ENCODE peak calls at places on chromosomes 12 and 14, in four cellular contexts. Z is iPS DF 6.9, X is A549, H is left ventricle myocardium inferior. P is an unnamed sample.

GRCh38 chr14:51182166-51182565 is 57.9 kb upstream of the TMX1 start:
- DNase-seq in Z (no peak), X (peak; percentile 4), H (no peak), P (no peak)

GRCh38 chr12:121330195-121330594 is 22.0 kb downstream of the ANAPC5 start:
- DNase-seq in Z (no peak), X (no peak), H (no peak), P (no peak)

GRCh38 chr14:72419226-72419625 is 474.7 kb downstream of the DPF3 start:
- DNase-seq in Z (no peak), X (no peak), H (no peak), P (no peak)

GRCh38 chr12:89544730-89545184 is 18.9 kb upstream of the POC1B start:
- DNase-seq in Z (no peak), X (peak; percentile 69), H (peak; percentile 56), P (peak; percentile 32)

GRCh38 chr14:74133833-74134481 is 49.2 kb downstream of the LIN52 start:
- DNase-seq in Z (no peak), X (no peak), H (no peak), P (no peak)

GRCh38 chr12:74111688-74112360 is 425.8 kb upstream of the ATXN7L3B start:
- DNase-seq in Z (peak; percentile 22), X (peak; percentile 51), H (no peak), P (no peak)

GRCh38 chr14:30558675-30559555 is at the start of gene G2E3:
- DNase-seq in Z (peak; percentile 75), X (peak; percentile 89), H (peak; percentile 86), P (peak; percentile 86)

GRCh38 chr12:30822385-30823139 is 67.8 kb upstream of the CAPRIN2 start:
- DNase-seq in Z (no peak), X (peak; percentile 52), H (peak; percentile 68), P (peak; percentile 45)

GRCh38 chr14:44316647-44317432 is 190.2 kb downstream of the FSCB start:
- DNase-seq in Z (no peak), X (peak; percentile 92), H (no peak), P (no peak)

GRCh38 chr12:24904871-24905270 is 44.0 kb downstream of the BCAT1 start:
- DNase-seq in Z (no peak), X (no peak), H (no peak), P (no peak)
- H3K4me1 ChIP-seq in Z (peaks cover 2% of the 10 kb centered on the region), X (peaks cover 13% of the 10 kb centered on the region), H (peaks cover 23% of the 10 kb centered on the region), P (no peaks in the 10 kb centered on the region)

DNA sequence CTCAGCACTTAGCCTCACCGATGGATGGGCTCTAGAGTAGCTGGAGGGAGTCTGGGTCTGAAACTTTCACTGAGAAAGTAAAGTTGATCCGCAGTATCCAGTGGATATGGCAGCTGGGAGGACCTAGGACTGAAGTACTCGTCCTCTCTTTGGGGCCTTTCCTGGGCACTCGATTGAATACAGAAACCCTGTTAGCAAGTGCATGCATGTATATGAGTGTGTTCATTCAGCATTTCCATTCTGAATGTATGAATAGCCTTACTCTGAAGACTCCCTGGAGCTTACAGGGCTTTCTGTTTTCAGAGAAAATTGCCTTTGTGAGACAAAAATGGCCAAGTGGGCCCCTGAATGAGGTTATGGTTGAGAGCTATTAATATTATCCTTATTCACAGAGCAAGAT is 62.8 kb downstream of the DAD1 start:
- DNase-seq in Z (no peak), X (no peak), H (no peak), P (no peak)
- H3K4me1 ChIP-seq in Z (no peaks in the 10 kb centered on the region), X (no peaks in the 10 kb centered on the region), H (peaks cover 7% of the 10 kb centered on the region), P (no peaks in the 10 kb centered on the region)

GRCh38 chr12:85466906-85467305 is 186.9 kb downstream of the ALX1 start:
- DNase-seq in Z (no peak), X (no peak), H (no peak), P (no peak)
- H3K4me1 ChIP-seq in Z (peaks cover 2% of the 10 kb centered on the region), X (peaks cover 5% of the 10 kb centered on the region), H (peaks cover 7% of the 10 kb centered on the region), P (no peaks in the 10 kb centered on the region)

GRCh38 chr12:94326234-94326633 is 133.4 kb downstream of the CEP83 start:
- DNase-seq in Z (no peak), X (no peak), H (no peak), P (no peak)
- H3K4me1 ChIP-seq in Z (no peaks in the 10 kb centered on the region), X (no peaks in the 10 kb centered on the region), H (no peaks in the 10 kb centered on the region), P (no peaks in the 10 kb centered on the region)

GRCh38 chr12:53179694-53180269 is 740 bp upstream of the ZNF740 start:
- DNase-seq in Z (no peak), X (no peak), H (no peak), P (no peak)

GRCh38 chr12:53182836-53183235 is 2.1 kb upstream of the CSAD start:
- DNase-seq in Z (no peak), X (no peak), H (no peak), P (no peak)

GRCh38 chr12:53180270-53180930 is at the start of the genes CSAD and ZNF740:
- DNase-seq in Z (peak; percentile 90), X (peak; percentile 99), H (peak; percentile 98), P (peak; percentile 97)

GRCh38 chr12:53180931-53181645 is 363 bp upstream of the CSAD start:
- DNase-seq in Z (peak; percentile 48), X (peak; percentile 88), H (peak; percentile 80), P (peak; percentile 70)

GRCh38 chr12:53181935-53182334 is 1.2 kb upstream of the CSAD start:
- DNase-seq in Z (no peak), X (no peak), H (no peak), P (no peak)
- H3K4me1 ChIP-seq in Z (no peaks in the 10 kb centered on the region), X (peaks cover 32% of the 10 kb centered on the region), H (peaks cover 58% of the 10 kb centered on the region), P (peaks cover 6% of the 10 kb centered on the region)

GRCh38 chr12:124512667-124513296 is 54.6 kb downstream of the NCOR2 start:
- DNase-seq in Z (peak; percentile 99), X (peak; percentile 84), H (peak; percentile 86), P (peak; percentile 91)

GRCh38 chr12:124510301-124510970 is 57.0 kb downstream of the NCOR2 start:
- DNase-seq in Z (no peak), X (peak; percentile 45), H (no peak), P (no peak)

GRCh38 chr12:124509676-124510300 is 57.6 kb downstream of the NCOR2 start:
- DNase-seq in Z (no peak), X (no peak), H (peak; percentile 79), P (peak; percentile 76)

GRCh38 chr12:124513297-124513867 is 54.0 kb downstream of the NCOR2 start:
- DNase-seq in Z (no peak), X (peak; percentile 51), H (no peak), P (no peak)

DNA sequence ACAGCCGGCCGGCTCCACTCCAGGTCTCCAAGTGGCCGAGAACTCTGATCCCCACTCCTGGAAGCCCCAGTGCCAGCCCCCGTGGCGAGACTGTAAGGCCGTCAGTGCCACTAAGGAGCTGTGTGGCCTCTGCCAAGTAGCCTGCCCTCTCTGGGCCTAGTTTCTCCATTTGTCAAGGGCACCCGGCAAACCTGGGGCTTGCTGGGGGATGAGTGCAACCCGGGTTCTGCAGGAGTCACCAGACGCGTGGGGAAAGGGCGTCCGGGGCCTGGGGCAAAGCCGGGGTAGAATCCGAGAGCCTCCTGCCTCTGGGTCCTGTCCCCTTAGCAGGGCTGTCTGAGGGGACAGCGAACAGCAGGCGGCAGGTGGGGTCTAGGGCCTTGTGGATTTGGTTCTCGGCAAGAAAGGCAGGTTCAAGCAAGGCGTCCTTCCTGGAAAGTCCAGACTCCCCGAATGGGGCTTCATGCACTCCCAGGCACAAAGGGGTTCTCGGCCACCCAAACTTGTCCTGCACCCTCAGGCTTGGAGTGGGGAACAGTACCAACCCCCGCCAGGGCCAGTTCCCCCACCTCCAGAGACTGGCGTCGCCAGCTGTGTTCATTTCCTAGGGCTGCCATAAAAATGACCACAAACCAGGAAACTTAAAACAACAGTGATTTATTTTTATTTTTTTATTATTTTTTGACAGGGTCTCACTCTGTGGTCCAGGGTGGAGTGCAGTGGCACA is 56.0 kb downstream of the NCOR2 start:
- DNase-seq in Z (no peak), X (no peak), H (no peak), P (no peak)
- H3K4me1 ChIP-seq in Z (peaks cover 15% of the 10 kb centered on the region), X (peaks cover 51% of the 10 kb centered on the region), H (peaks cover 100% of the 10 kb centered on the region), P (peaks cover 14% of the 10 kb centered on the region)

DNA sequence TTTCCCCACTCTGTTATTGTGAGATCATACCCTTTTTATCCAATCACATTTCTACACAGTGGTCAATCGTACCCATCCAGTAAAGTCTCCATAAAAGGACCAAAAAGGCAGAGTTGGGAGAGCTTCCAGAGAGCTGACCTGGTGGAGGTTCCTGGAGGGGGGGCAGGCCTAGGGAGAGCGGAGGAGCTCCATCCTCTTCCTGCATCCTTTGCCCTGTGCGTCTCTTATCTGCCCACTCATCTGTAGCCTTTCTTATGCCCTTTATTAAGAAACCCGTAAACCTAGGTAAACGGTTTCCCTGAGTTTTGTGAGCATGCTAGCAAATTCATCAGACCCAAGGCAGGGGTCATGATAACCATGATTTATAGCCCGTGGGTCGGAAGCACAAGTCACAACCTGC is 26.2 kb downstream of the EVL start:
- DNase-seq in Z (no peak), X (no peak), H (no peak), P (no peak)
- H3K4me1 ChIP-seq in Z (no peaks in the 10 kb centered on the region), X (peaks cover 6% of the 10 kb centered on the region), H (no peaks in the 10 kb centered on the region), P (no peaks in the 10 kb centered on the region)

DNA sequence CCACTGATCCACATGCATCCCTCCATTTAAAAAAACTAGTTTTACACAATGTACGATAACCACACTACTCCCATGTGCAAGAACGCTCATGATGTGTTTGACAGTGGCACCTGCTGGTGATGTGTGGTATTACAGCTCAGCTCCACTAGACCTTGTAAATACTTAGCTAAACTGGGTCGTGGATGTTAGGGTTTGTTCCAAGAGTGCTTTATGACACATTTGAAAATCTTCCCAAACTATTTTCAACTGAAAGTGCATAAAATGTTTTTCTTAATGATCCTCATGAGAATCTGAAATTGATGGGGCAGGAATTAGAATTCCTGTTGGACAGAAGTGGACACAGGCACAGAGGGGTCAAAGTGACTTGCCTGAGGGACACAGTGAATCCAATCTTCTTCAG is 99.2 kb downstream of the SCARB1 start:
- DNase-seq in Z (no peak), X (peak; percentile 88), H (peak; percentile 61), P (no peak)
- H3K4me1 ChIP-seq in Z (peaks cover 2% of the 10 kb centered on the region), X (peaks cover 36% of the 10 kb centered on the region), H (peaks cover 52% of the 10 kb centered on the region), P (peaks cover 5% of the 10 kb centered on the region)

GRCh38 chr14:81474685-81475324 is 58.8 kb downstream of the SEL1L start:
- DNase-seq in Z (no peak), X (no peak), H (no peak), P (no peak)
- H3K4me1 ChIP-seq in Z (no peaks in the 10 kb centered on the region), X (no peaks in the 10 kb centered on the region), H (peaks cover 13% of the 10 kb centered on the region), P (no peaks in the 10 kb centered on the region)

P was measured in uterus.